ENCODE peak calls at places on chromosomes 7 and 10, in nine cellular contexts. V is HFF-Myc, H is WERI-Rb-1, R is heart left ventricle, F is PC-3, J is HAP-1, C is BJ, Q is GM23248, U is GM12865. M is an unnamed sample.

GRCh38 chr7:115676080-115676479 is 354.5 kb downstream of the TFEC start:
- DNase-seq in U (no peak), V (no peak), H (peak; percentile 70), F (peak; percentile 46), Q (peak; percentile 60), R (no peak), C (no peak), J (no peak), M (peak; percentile 80)

GRCh38 chr10:47406870-47407648 is 23.0 kb upstream of the ZNF488 start:
- DNase-seq in V (peak; percentile 67), F (peak; percentile 98), C (peak; percentile 66), Q (peak; percentile 80), J (no peak), R (no peak), H (no peak), U (no peak), M (peak; percentile 79)

GRCh38 chr10:49139866-49140195 is 6.0 kb upstream of the FAM170B start:
- DNase-seq in C (peak; percentile 83), V (peak; percentile 79), U (no peak), F (peak; percentile 95), R (no peak), J (no peak), H (no peak), Q (peak; percentile 99), M (peak; percentile 72)

GRCh38 chr10:60299961-60300883 is 89.5 kb downstream of the ANK3 start:
- DNase-seq in R (no peak), C (no peak), Q (no peak), U (no peak), H (no peak), V (no peak), F (no peak), J (peak; percentile 50), M (peak; percentile 66)

GRCh38 chr10:1233031-1233430 is 176.8 kb downstream of the WDR37 start:
- DNase-seq in Q (no peak), F (no peak), U (no peak), V (no peak), C (no peak), H (no peak), J (no peak), R (no peak), M (no peak)

GRCh38 chr7:132343196-132343595 is 233.1 kb downstream of the PLXNA4 start:
- DNase-seq in U (no peak), H (no peak), V (no peak), J (no peak), F (no peak), C (no peak), Q (no peak), R (no peak), M (no peak)

GRCh38 chr10:74947781-74948401 is 121.5 kb downstream of the KAT6B start:
- DNase-seq in U (no peak), Q (no peak), F (peak; percentile 99), C (no peak), J (peak; percentile 78), R (no peak), V (no peak), H (peak; percentile 42), M (no peak)

GRCh38 chr10:127441350-127442219 is 107.5 kb upstream of the NPS start:
- DNase-seq in Q (no peak), F (no peak), C (no peak), J (no peak), V (no peak), H (no peak), U (no peak), R (no peak), M (peak; percentile 28)

GRCh38 chr10:24414597-24414996 is 205.7 kb downstream of the KIAA1217 start:
- DNase-seq in C (no peak), V (no peak), F (no peak), U (peak; percentile 11), J (no peak), H (no peak), R (no peak), Q (no peak), M (no peak)

GRCh38 chr10:24418532-24418931 is 209.6 kb downstream of the KIAA1217 start:
- DNase-seq in H (no peak), U (no peak), V (no peak), R (no peak), C (no peak), J (no peak), F (peak; percentile 9), Q (peak; percentile 28), M (peak; percentile 37)

GRCh38 chr10:24415455-24416169 is 206.7 kb downstream of the KIAA1217 start:
- DNase-seq in F (peak; percentile 3), C (no peak), V (peak; percentile 15), J (peak; percentile 50), H (peak; percentile 67), R (peak; percentile 91), U (no peak), Q (peak; percentile 54), M (peak; percentile 89)

GRCh38 chr10:24417053-24417452 is 208.1 kb downstream of the KIAA1217 start:
- DNase-seq in C (no peak), J (no peak), R (no peak), V (no peak), Q (no peak), H (no peak), U (no peak), F (no peak), M (no peak)

GRCh38 chr10:24416248-24416647 is 207.3 kb downstream of the KIAA1217 start:
- DNase-seq in J (no peak), H (no peak), R (no peak), C (no peak), U (no peak), Q (peak; percentile 23), V (no peak), F (no peak), M (peak; percentile 24)
- H3K4me3 ChIP-seq in J (no peak overlapping the region), H (no peak overlapping the region), R (no peak overlapping the region), C (no peak overlapping the region), U (no peak overlapping the region), Q (no peak overlapping the region), V (no peak overlapping the region), F (no peak overlapping the region), M (no peak overlapping the region)

GRCh38 chr7:130909161-130909836 is 175.3 kb upstream of the KLF14 start:
- DNase-seq in R (no peak), F (peak; percentile 29), J (no peak), C (no peak), V (no peak), U (no peak), H (no peak), Q (peak; percentile 45), M (no peak)

GRCh38 chr7:130912086-130912909 is 178.3 kb upstream of the KLF14 start:
- DNase-seq in C (peak; percentile 66), U (no peak), F (peak; percentile 83), H (no peak), R (no peak), V (no peak), Q (peak; percentile 82), J (no peak), M (peak; percentile 75)

GRCh38 chr7:130908345-130909160 is 174.5 kb upstream of the KLF14 start:
- DNase-seq in F (peak; percentile 50), C (no peak), Q (peak; percentile 53), U (no peak), J (no peak), R (no peak), V (no peak), H (no peak), M (no peak)

GRCh38 chr7:130910949-130911944 is 177.2 kb upstream of the KLF14 start:
- DNase-seq in F (peak; percentile 55), R (no peak), C (no peak), Q (peak; percentile 84), J (no peak), V (no peak), U (no peak), H (no peak), M (peak; percentile 81)

DNA sequence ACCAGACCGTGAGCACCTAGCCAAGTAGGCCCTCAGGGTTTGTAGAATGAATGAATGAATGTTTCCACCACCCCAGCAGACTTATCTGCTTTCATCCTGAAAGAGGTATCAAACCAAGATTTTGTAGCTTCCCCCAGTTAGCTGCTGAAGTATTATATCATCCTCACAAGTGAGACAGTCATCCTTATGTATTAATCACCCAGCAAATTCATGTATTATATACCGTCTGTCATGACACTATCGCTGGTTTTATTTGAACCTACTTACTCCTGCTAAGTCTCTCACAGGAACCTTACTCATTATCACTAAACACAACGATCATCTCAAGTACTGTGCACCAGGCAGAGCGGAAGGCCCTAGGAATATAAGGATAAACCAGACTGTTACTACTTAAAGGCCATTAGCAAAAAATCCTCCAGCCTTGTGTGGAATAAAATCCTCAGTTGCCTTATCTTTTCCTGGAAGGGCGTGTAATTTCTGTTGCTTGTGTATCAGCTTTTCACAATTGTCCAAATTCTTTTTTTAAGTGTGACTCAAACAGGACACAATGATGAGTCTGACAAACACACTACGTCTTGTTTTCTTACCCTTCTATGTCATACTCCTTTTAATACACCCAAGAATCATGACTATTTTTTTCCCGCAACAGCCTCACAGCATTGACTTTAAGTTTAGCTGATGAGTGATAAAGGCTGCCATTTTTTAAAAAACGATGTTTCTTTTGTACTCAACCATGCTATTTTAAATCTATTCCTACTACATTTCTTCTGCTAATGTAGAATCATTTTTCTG is 176.1 kb upstream of the KLF14 start:
- DNase-seq in J (no peak), V (no peak), F (peak; percentile 35), U (no peak), C (no peak), H (no peak), R (no peak), Q (peak; percentile 79), M (no peak)
- H3K4me3 ChIP-seq in J (no peak overlapping the region), V (peak overlapping the region; percentile 61), F (peak overlapping the region; percentile 92), U (no peak overlapping the region), C (peak overlapping the region; percentile 70), H (no peak overlapping the region), R (no peak overlapping the region), Q (peak overlapping the region; percentile 99), M (peak overlapping the region; percentile 71)

GRCh38 chr7:139108256-139109187 is 998 bp downstream of the ZC3HAV1 start:
- DNase-seq in C (no peak), H (no peak), U (peak; percentile 47), Q (peak; percentile 55), V (no peak), F (peak; percentile 23), J (peak; percentile 55), R (peak; percentile 71), M (peak; percentile 24)

GRCh38 chr7:139103057-139103820 is 6.3 kb downstream of the ZC3HAV1 start:
- DNase-seq in J (no peak), H (no peak), Q (no peak), V (no peak), R (no peak), U (no peak), C (no peak), F (no peak), M (no peak)

GRCh38 chr7:139109188-139109982 is at the start of gene ZC3HAV1:
- DNase-seq in U (peak; percentile 96), C (peak; percentile 41), R (peak; percentile 92), J (peak; percentile 83), F (peak; percentile 71), V (peak; percentile 67), Q (peak; percentile 91), H (peak; percentile 78), M (peak; percentile 92)

GRCh38 chr7:139106959-139107358 is 2.6 kb downstream of the ZC3HAV1 start:
- DNase-seq in R (no peak), V (no peak), J (no peak), Q (peak; percentile 10), F (peak; percentile 3), H (no peak), U (peak; percentile 26), C (no peak), M (no peak)

DNA sequence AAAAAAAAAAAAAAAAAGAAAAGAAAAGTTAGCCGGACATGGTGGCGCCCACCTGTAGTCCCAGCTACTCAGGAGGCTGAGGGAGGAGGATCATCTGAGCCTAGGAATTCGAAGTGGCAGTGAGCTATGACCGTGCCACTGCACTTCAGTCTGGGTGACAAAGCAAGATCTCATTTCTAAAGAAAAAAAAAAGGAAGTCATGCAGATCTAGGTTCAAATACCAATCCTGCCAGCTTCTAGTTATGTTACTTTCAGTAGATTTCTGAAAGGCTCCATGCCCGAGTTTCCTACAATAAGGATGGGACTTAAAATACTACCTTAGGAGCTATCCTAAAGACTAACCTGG is 4.5 kb downstream of the ZC3HAV1 start:
- DNase-seq in U (peak; percentile 34), C (no peak), R (no peak), J (no peak), F (no peak), H (no peak), V (no peak), Q (no peak), M (no peak)
- H3K4me3 ChIP-seq in U (peak overlapping the region; percentile 63), C (no peak overlapping the region), R (peak overlapping the region; percentile 16), J (no peak overlapping the region), F (no peak overlapping the region), H (no peak overlapping the region), V (no peak overlapping the region), Q (no peak overlapping the region), M (no peak overlapping the region)

GRCh38 chr7:515628-516027 is 4.0 kb downstream of the PDGFA start:
- DNase-seq in C (no peak), V (no peak), H (no peak), U (no peak), Q (no peak), F (no peak), R (no peak), J (no peak), M (no peak)

GRCh38 chr7:512541-513311 is 6.9 kb downstream of the PDGFA start:
- DNase-seq in F (no peak), R (peak; percentile 59), U (no peak), J (no peak), H (no peak), V (no peak), Q (no peak), C (no peak), M (no peak)

GRCh38 chr7:514651-515598 is 4.7 kb downstream of the PDGFA start:
- DNase-seq in H (peak; percentile 35), R (no peak), J (peak; percentile 36), U (no peak), Q (no peak), F (no peak), C (no peak), V (no peak), M (peak; percentile 46)

GRCh38 chr7:513521-514166 is 6.0 kb downstream of the PDGFA start:
- DNase-seq in H (no peak), Q (peak; percentile 38), C (no peak), U (no peak), R (no peak), F (peak; percentile 9), J (no peak), V (no peak), M (peak; percentile 51)

GRCh38 chr7:514242-514641 is 5.4 kb downstream of the PDGFA start:
- DNase-seq in C (no peak), V (no peak), R (no peak), U (no peak), F (no peak), Q (no peak), J (no peak), H (no peak), M (no peak)
- H3K4me3 ChIP-seq in C (no peak overlapping the region), V (no peak overlapping the region), R (no peak overlapping the region), U (no peak overlapping the region), F (no peak overlapping the region), Q (no peak overlapping the region), J (no peak overlapping the region), H (no peak overlapping the region), M (no peak overlapping the region)

M was measured in choroid plexus epithelial cell.